ENCODE peak calls at places on chromosomes 12 and 14, in five cellular contexts. X, W, K, O and D are unnamed samples.

GRCh38 chr12:2289525-2289924 is 236.7 kb downstream of the CACNA1C start:
- DNase-seq in X (no peak), W (no peak), O (no peak), K (no peak), D (no peak)

GRCh38 chr14:93271111-93271510 is 61.7 kb downstream of the BTBD7 start:
- DNase-seq in X (no peak), K (no peak), W (no peak), O (no peak), D (no peak)

GRCh38 chr12:128844031-128844635 is 9.1 kb upstream of the GLT1D1 start:
- DNase-seq in W (no peak), K (no peak), X (no peak), O (no peak), D (no peak)

GRCh38 chr12:89507015-89507824 is 17.4 kb downstream of the GALNT4 start:
- DNase-seq in W (peak; percentile 30), K (no peak), O (no peak), X (no peak), D (no peak)

GRCh38 chr12:15937902-15938301 is 26.8 kb downstream of the DERA start:
- DNase-seq in X (no peak), W (no peak), K (no peak), O (no peak), D (no peak)

GRCh38 chr12:10701226-10701681 is 21.9 kb downstream of the YBX3 start:
- DNase-seq in X (no peak), O (no peak), W (no peak), K (no peak), D (no peak)

GRCh38 chr12:52188658-52189057 is 3.2 kb downstream of the KRT80 start:
- DNase-seq in X (no peak), W (no peak), O (no peak), K (no peak), D (no peak)

GRCh38 chr14:101128478-101129450 is 225.2 kb upstream of the RTL1 start:
- DNase-seq in O (no peak), X (no peak), K (no peak), W (no peak), D (peak; percentile 61)

GRCh38 chr12:57046947-57047890 is 2.7 kb downstream of the MYO1A start:
- DNase-seq in X (no peak), K (no peak), O (no peak), W (no peak), D (no peak)

GRCh38 chr12:85016423-85016822 is 19.7 kb downstream of the TSPAN19 start:
- DNase-seq in X (peak; percentile 96), K (no peak), O (no peak), W (no peak), D (peak; percentile 67)

GRCh38 chr14:105220699-105221597 is 27.4 kb upstream of the BTBD6 start:
- DNase-seq in K (no peak), O (no peak), X (no peak), W (no peak), D (no peak)

GRCh38 chr12:68792952-68793351 is 15.0 kb upstream of the MDM2 start:
- DNase-seq in W (no peak), X (peak; percentile 55), O (no peak), K (no peak), D (no peak)

GRCh38 chr12:47156167-47156736 is 76.5 kb upstream of the AMIGO2 start:
- DNase-seq in O (no peak), K (no peak), W (peak; percentile 72), X (no peak), D (no peak)

GRCh38 chr14:102055181-102055901 is 31.5 kb downstream of the HSP90AA1 start:
- DNase-seq in O (no peak), W (peak; percentile 29), K (no peak), X (peak; percentile 80), D (no peak)

GRCh38 chr12:78559441-78559840 is 305.1 kb upstream of the SYT1 start:
- DNase-seq in K (no peak), W (no peak), X (no peak), O (no peak), D (no peak)

GRCh38 chr12:111405856-111406473 is at the start of gene SH2B3:
- DNase-seq in O (peak; percentile 71), X (peak; percentile 82), W (peak; percentile 32), K (no peak), D (no peak)

GRCh38 chr12:98456583-98457573 is 58.5 kb upstream of the TMPO start:
- DNase-seq in X (peak; percentile 43), K (peak; percentile 30), W (peak; percentile 51), O (no peak), D (no peak)

GRCh38 chr12:94174576-94174975 is 26.2 kb downstream of the PLXNC1 start:
- DNase-seq in K (no peak), W (no peak), X (no peak), O (no peak), D (no peak)

GRCh38 chr12:121955258-121956040 is 37.1 kb downstream of the CFAP251 start:
- DNase-seq in X (peak; percentile 57), K (no peak), W (no peak), O (no peak), D (no peak)

GRCh38 chr12:40632933-40633332 is 59.3 kb upstream of the CNTN1 start:
- DNase-seq in W (no peak), O (no peak), K (no peak), X (no peak), D (no peak)

GRCh38 chr14:88521818-88522217 is 33.0 kb downstream of the PTPN21 start:
- DNase-seq in W (no peak), O (no peak), K (no peak), X (peak; percentile 4), D (no peak)

GRCh38 chr12:42589465-42590323 is at the start of gene PRICKLE1:
- DNase-seq in X (peak; percentile 54), O (no peak), K (peak; percentile 31), W (peak; percentile 41), D (no peak)

GRCh38 chr12:51070004-51070403 is 13.4 kb downstream of the CSRNP2 start:
- DNase-seq in O (no peak), X (no peak), K (no peak), W (no peak), D (no peak)

GRCh38 chr12:121167232-121167820 is 34.6 kb downstream of the P2RX7 start:
- DNase-seq in K (no peak), X (no peak), O (no peak), W (no peak), D (no peak)

GRCh38 chr14:60183724-60184596 is 18.8 kb upstream of the DHRS7 start:
- DNase-seq in W (no peak), K (no peak), X (peak; percentile 82), O (no peak), D (peak; percentile 56)

GRCh38 chr12:51837286-51837685 is 11.2 kb downstream of the FIGNL2 start:
- DNase-seq in O (no peak), X (no peak), K (no peak), W (no peak), D (no peak)